ENCODE peak calls at places on chromosomes 4 and X, in ten cellular contexts. D is mammary epithelial cell; X is H9; L is activated T-cell treated with anti-CD3 and anti-CD28 coated beads, Interleukin-2, amount 50 U/mL, for 72 hours; B is activated CD4-positive, alpha-beta T cell treated with anti-CD3 and anti-CD28 coated beads, Interleukin-2, amount 50 U/mL, for 24 hours; J is omental fat pad; W is stimulated activated naive CD4-positive, alpha-beta T cell; V is left ventricle myocardium superior; E is upper lobe of right lung; P is H4. H is an unnamed sample.

GRCh38 chr4:84573738-84574720 is 8.9 kb upstream of the CDS1 start:
- DNase-seq in D (peak), X (no peak), L (peak), B (no peak), J (no peak), W (no peak), V (no peak), E (no peak), P (no peak), H (no peak)

GRCh38 chr4:8182858-8183725 is 16.0 kb upstream of the SH3TC1 start:
- DNase-seq in D (peak), X (no peak), L (no peak), B (no peak), J (no peak), W (no peak), V (peak), E (peak), P (peak), H (peak)

GRCh38 chrX:153776611-153777045 is 4.2 kb upstream of the SRPK3 start:
- DNase-seq in D (no peak), X (no peak), L (no peak), B (no peak), J (no peak), W (no peak), V (peak), E (no peak), P (no peak), H (no peak)

GRCh38 chrX:50613846-50614245 is 143.2 kb upstream of the DGKK start:
- DNase-seq in D (peak), X (no peak), L (no peak), B (no peak), J (no peak), W (no peak), V (no peak), E (no peak), P (no peak), H (no peak)

GRCh38 chr4:16289872-16290554 is 63.7 kb upstream of the TAPT1 start:
- DNase-seq in D (no peak), X (no peak), L (peak), B (no peak), J (no peak), W (no peak), V (no peak), E (no peak), P (peak), H (peak)

GRCh38 chr4:99855677-99856076 is 38.5 kb downstream of the LAMTOR3 start:
- DNase-seq in D (no peak), X (no peak), L (no peak), B (no peak), J (no peak), W (no peak), V (no peak), E (no peak), P (no peak), H (no peak)

GRCh38 chrX:15678339-15678738 is 13.7 kb upstream of the CLTRN start:
- DNase-seq in D (no peak), X (no peak), L (no peak), B (no peak), J (no peak), W (no peak), V (no peak), E (no peak), P (no peak), H (no peak)

GRCh38 chr4:48739560-48740019 is 40.5 kb downstream of the FRYL start:
- DNase-seq in D (no peak), X (no peak), L (peak), B (no peak), J (no peak), W (no peak), V (no peak), E (no peak), P (no peak), H (no peak)

GRCh38 chr4:5632571-5632970 is 75.8 kb downstream of the EVC2 start:
- DNase-seq in D (no peak), X (no peak), L (no peak), B (no peak), J (no peak), W (no peak), V (no peak), E (no peak), P (no peak), H (no peak)

GRCh38 chr4:96543346-96543745 is 703.5 kb downstream of the PDHA2 start:
- DNase-seq in D (no peak), X (no peak), L (no peak), B (no peak), J (no peak), W (no peak), V (no peak), E (no peak), P (no peak), H (no peak)

GRCh38 chrX:72539822-72540221 is 32.8 kb downstream of the HDAC8 start:
- DNase-seq in D (no peak), X (no peak), L (no peak), B (no peak), J (no peak), W (no peak), V (no peak), E (no peak), P (no peak), H (no peak)

GRCh38 chrX:53088136-53088974 is 5.6 kb upstream of the KANTR start:
- DNase-seq in D (peak), X (peak), L (peak), B (peak), J (no peak), W (peak), V (peak), E (peak), P (no peak), H (no peak)

GRCh38 chr4:26862381-26862915 is 1.8 kb downstream of the STIM2 start:
- DNase-seq in D (peak), X (no peak), L (no peak), B (no peak), J (no peak), W (no peak), V (no peak), E (no peak), P (no peak), H (no peak)

GRCh38 chr4:154559141-154559841 is 3.5 kb upstream of the FGB start:
- DNase-seq in D (peak), X (peak), L (no peak), B (no peak), J (no peak), W (no peak), V (no peak), E (no peak), P (peak), H (no peak)

GRCh38 chr4:103634236-103634635 is 85.5 kb downstream of the TACR3 start:
- DNase-seq in D (no peak), X (no peak), L (no peak), B (no peak), J (no peak), W (no peak), V (no peak), E (no peak), P (no peak), H (no peak)